ENCODE peak calls at places on chromosomes 2 and 18, in ten cellular contexts. X, L, R, T, N, M, I, G, Q and J are unnamed samples.

GRCh38 chr18:43277164-43277600 is at the start of gene SYT4:
- DNase-seq in N (no peak), G (peak), T (no peak), M (no peak), R (no peak), Q (no peak), X (peak), L (peak), I (no peak), J (no peak)

GRCh38 chr2:97910403-97911209 is 85.1 kb downstream of the TMEM131 start:
- DNase-seq in M (no peak), X (no peak), L (no peak), R (no peak), Q (no peak), T (no peak), G (no peak), N (no peak), I (no peak), J (no peak)

GRCh38 chr2:71291398-71291797 is 40.2 kb upstream of the ZNF638 start:
- DNase-seq in T (no peak), M (no peak), N (no peak), R (no peak), X (no peak), G (no peak), L (no peak), Q (no peak), I (no peak), J (no peak)

GRCh38 chr2:180991820-180992219 is 11.4 kb downstream of the UBE2E3 start:
- DNase-seq in N (no peak), Q (no peak), G (no peak), X (no peak), M (no peak), I (no peak), R (no peak), T (no peak), L (no peak), J (no peak)

GRCh38 chr2:167492486-167492885 is 604.2 kb downstream of the XIRP2 start:
- DNase-seq in G (no peak), T (no peak), X (no peak), Q (no peak), R (no peak), M (no peak), N (no peak), I (no peak), L (no peak), J (no peak)

GRCh38 chr2:173077506-173078177 is 2.0 kb downstream of the MAP3K20 start:
- DNase-seq in L (no peak), Q (no peak), M (peak), X (no peak), I (no peak), G (no peak), T (no peak), R (no peak), N (no peak), J (no peak)

GRCh38 chr2:53913721-53914120 is 54.0 kb upstream of the GPR75 start:
- DNase-seq in M (no peak), N (no peak), I (no peak), L (no peak), G (no peak), Q (peak), X (no peak), R (no peak), T (peak), J (peak)

GRCh38 chr2:96325038-96325883 is at the start of gene ITPRIPL1:
- DNase-seq in M (peak), R (peak), L (peak), Q (no peak), I (no peak), T (no peak), N (no peak), G (peak), X (no peak), J (peak)

GRCh38 chr2:165114345-165114943 is 89.4 kb downstream of the SCN3A start:
- DNase-seq in X (no peak), T (no peak), M (no peak), G (no peak), I (no peak), R (no peak), L (no peak), N (no peak), Q (no peak), J (no peak)

GRCh38 chr2:41867553-41867952 is 180.3 kb upstream of the PKDCC start:
- DNase-seq in T (no peak), R (no peak), I (no peak), M (no peak), N (no peak), Q (no peak), G (no peak), X (no peak), L (no peak), J (no peak)
- TF ChIP-seq POLR2A in T (no peak), R (no peak), I (no peak), M (no peak), N (no peak), Q (no peak), G (no peak), X (no peak), L (no peak), J (no peak)

DNA sequence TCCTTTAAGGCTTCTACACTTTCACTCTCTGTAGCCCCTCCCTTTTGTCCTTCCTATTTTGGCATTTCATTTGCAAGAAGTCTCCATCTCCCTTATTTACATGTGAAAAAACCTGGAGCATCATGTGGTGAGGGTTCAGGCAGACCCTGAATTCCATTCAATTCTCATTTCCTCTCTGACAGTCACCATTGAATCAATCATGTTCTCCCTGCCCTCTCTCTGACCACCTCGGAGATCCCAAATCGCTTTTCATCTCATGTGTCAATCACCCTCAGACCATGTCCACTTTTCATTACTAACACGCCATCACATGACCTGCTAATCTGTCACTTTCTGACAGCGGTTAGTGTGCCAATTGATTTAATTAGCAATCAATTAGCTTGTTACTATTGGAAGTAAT is 317.5 kb downstream of the EN1 start:
- DNase-seq in X (no peak), R (no peak), I (no peak), Q (no peak), M (no peak), L (no peak), G (no peak), N (no peak), T (no peak), J (no peak)
- TF ChIP-seq POLR2AphosphoS5 in X (no peak), R (no peak), I (no peak), Q (no peak), M (no peak), L (no peak), G (no peak), N (no peak), T (no peak), J (no peak)

GRCh38 chr2:113157108-113157896 is 16.5 kb upstream of the PSD4 start:
- DNase-seq in M (peak), X (peak), T (peak), R (peak), I (no peak), L (peak), Q (no peak), G (peak), N (no peak), J (peak)
- TF ChIP-seq POLR2A in M (no peak), X (no peak), T (no peak), R (peak), I (no peak), L (no peak), Q (no peak), G (no peak), N (no peak), J (no peak)

DNA sequence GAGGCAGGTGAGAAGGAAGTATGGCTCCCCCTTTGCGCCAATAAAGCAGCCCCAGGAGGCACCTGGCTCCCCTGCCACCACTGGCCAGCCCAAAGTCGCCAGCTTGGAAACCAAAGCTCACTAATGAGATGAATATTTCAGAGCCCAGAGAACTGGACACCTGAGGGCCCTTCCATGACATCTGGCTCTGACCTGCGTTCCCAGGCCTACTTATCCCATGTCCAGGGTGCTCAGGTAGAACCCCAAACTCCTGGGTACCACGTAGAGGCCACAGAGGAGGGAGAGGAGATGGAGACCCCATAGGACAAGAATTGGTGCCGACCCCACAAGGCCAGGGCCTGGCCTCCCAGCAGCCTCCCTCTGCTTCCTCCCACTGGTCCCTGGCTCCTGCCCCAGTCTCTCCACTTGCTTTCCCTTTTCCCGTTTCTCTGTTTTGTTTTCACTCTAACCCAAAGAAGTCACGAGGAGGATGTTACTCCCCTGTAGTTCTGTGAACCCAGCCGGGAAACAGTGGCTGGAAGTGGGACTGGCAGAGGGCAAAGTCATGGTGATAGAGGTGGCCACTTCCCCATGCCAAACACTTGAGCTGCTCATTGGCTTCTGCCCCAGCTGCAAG is 877 bp downstream of the TMBIM1 start:
- DNase-seq in M (no peak), R (no peak), N (peak), T (no peak), Q (no peak), I (no peak), X (peak), G (peak), L (no peak), J (no peak)
- TF ChIP-seq POLR2AphosphoS5 in M (no peak), R (no peak), N (no peak), T (no peak), Q (no peak), I (no peak), X (no peak), G (no peak), L (no peak), J (no peak)

GRCh38 chr2:237490009-237490804 is 3.2 kb downstream of the MLPH start:
- DNase-seq in I (no peak), R (no peak), M (no peak), T (no peak), N (peak), L (no peak), G (peak), X (peak), Q (no peak), J (no peak)
- TF ChIP-seq POLR2A in I (no peak), R (no peak), M (no peak), T (no peak), N (no peak), L (no peak), G (no peak), X (no peak), Q (no peak), J (no peak)

GRCh38 chr2:231198291-231199173 is at the start of gene ARMC9:
- DNase-seq in X (peak), L (peak), Q (peak), R (peak), T (peak), M (peak), N (peak), G (peak), I (no peak), J (peak)
- TF ChIP-seq POLR2AphosphoS5 in X (peak), L (peak), Q (peak), R (no peak), T (peak), M (no peak), N (no peak), G (peak), I (peak), J (peak)

GRCh38 chr2:26786207-26787023 is 559 bp downstream of the CENPA start:
- DNase-seq in M (no peak), I (no peak), G (peak), L (peak), R (no peak), X (no peak), N (no peak), Q (no peak), T (peak), J (peak)

GRCh38 chr2:26784570-26785234 is 1.2 kb upstream of the CENPA start:
- DNase-seq in G (no peak), L (no peak), X (no peak), I (no peak), N (no peak), Q (no peak), R (no peak), T (no peak), M (no peak), J (no peak)

GRCh38 chr2:26780203-26780760 is 5.6 kb upstream of the CENPA start:
- DNase-seq in Q (no peak), T (no peak), X (no peak), R (no peak), I (no peak), G (no peak), L (no peak), N (peak), M (no peak), J (no peak)

GRCh38 chr2:26782876-26783704 is 2.8 kb upstream of the CENPA start:
- DNase-seq in R (peak), M (no peak), N (no peak), T (no peak), Q (no peak), X (no peak), L (no peak), I (no peak), G (no peak), J (no peak)

DNA sequence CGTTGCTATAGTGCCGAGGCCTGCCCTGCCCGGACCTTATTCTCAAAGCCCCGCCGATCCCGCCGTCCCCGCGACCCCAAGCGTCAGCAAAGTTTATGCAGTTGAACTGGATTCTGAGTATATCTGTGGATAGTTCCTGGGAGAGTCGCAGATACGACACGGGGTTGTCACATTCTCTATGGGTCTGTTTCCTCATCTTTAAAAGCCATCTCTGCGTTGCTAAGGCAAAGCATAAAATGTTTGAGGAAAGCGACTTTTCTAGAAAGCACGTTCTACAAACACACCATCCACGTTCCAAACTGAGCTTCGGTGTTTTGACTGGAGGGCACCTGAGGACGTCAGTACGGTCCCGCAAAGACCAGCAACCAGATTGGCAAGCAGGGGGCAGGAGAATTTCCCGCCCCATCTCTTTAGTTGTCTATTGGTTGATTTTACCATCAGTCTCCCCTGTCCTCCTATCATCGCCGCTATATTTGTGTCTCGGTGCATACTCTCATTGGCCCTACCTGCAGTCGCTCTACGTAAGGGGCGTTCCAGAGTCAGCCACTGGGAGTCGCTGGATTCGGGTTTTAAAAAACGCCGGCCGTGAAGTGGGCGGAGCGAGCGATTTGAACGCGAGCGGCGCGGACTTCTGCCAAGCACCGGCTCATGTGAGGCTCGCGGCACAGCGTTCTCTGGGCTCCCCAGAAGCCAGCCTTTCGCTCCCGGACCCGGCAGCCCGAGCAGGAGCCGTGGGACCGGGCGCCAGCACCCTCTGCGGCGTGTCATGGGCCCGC is at the start of gene CENPA:
- DNase-seq in Q (peak), G (peak), M (peak), N (peak), R (peak), L (peak), I (peak), X (peak), T (peak), J (peak)
- TF ChIP-seq POLR2A in Q (peak), G (no peak), M (peak), N (no peak), R (peak), L (peak), I (peak), X (no peak), T (no peak), J (peak)

GRCh38 chr18:68797901-68798300 is at the start of gene CCDC102B:
- DNase-seq in T (no peak), N (no peak), X (no peak), G (no peak), Q (no peak), I (no peak), M (no peak), L (no peak), R (no peak), J (no peak)

GRCh38 chr18:68800075-68800474 is 2.2 kb downstream of the CCDC102B start:
- DNase-seq in N (no peak), I (no peak), R (no peak), L (no peak), T (no peak), X (no peak), Q (no peak), G (no peak), M (no peak), J (no peak)

GRCh38 chr18:68803371-68803770 is 5.5 kb downstream of the CCDC102B start:
- DNase-seq in I (no peak), T (no peak), L (no peak), N (peak), Q (no peak), R (peak), M (no peak), X (peak), G (no peak), J (no peak)
- TF ChIP-seq POLR2AphosphoS5 in I (no peak), T (no peak), L (no peak), N (no peak), Q (no peak), R (peak), M (no peak), X (peak), G (no peak), J (no peak)

DNA sequence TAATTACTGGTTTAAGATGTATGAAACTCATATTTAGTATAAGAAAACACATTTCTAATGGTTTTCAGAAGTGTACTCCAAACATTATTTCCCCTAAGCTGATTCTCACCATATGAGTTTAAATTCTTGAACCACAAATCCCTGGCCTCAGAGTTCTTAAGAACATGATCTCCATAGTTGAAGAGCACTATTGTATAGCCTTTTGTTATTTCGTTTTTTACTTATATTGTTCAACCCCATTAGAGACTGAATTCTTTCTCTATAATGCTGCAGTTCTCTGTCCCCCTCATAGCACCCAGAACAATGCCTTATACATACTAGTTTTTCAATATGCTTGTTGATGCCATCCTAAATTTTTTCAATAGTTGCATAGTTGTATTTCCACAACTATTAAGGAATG is 85.5 kb upstream of the TMEM17 start:
- DNase-seq in I (no peak), G (no peak), Q (no peak), L (no peak), T (no peak), R (no peak), M (no peak), N (no peak), X (no peak), J (no peak)
- TF ChIP-seq POLR2A in I (no peak), G (no peak), Q (no peak), L (no peak), T (no peak), R (no peak), M (no peak), N (no peak), X (no peak), J (no peak)